ENCODE peak calls at places on chromosomes 2 and 18, in seven cellular contexts. One of them, this sample, is unnamed.

GRCh38 chr2:26811261-26811660 is 25.4 kb downstream of the CENPA start:
- DNase-seq in IMR-90: no peak
- DNase-seq in H9: no peak
- DNase-seq in neuronal stem cell: no peak
- DNase-seq in H1: no peak
- DNase-seq in mesendoderm: no peak
- DNase-seq in trophoblast cell: no peak
- DNase-seq in this sample: no peak

GRCh38 chr18:49944681-49945080 is 131.3 kb upstream of the ACAA2 start:
- DNase-seq in IMR-90: peak
- DNase-seq in H9: peak
- DNase-seq in neuronal stem cell: no peak
- DNase-seq in H1: peak
- DNase-seq in mesendoderm: peak
- DNase-seq in trophoblast cell: peak
- DNase-seq in this sample: no peak

GRCh38 chr2:151999058-151999457 is 99.8 kb downstream of the CACNB4 start:
- DNase-seq in IMR-90: peak
- DNase-seq in H9: peak
- DNase-seq in neuronal stem cell: peak
- DNase-seq in H1: no peak
- DNase-seq in mesendoderm: peak
- DNase-seq in trophoblast cell: peak
- DNase-seq in this sample: peak

GRCh38 chr18:75110846-75111415 is 98.0 kb downstream of the PTGR3 start:
- DNase-seq in IMR-90: no peak
- DNase-seq in H9: no peak
- DNase-seq in neuronal stem cell: no peak
- DNase-seq in H1: no peak
- DNase-seq in mesendoderm: no peak
- DNase-seq in trophoblast cell: no peak
- DNase-seq in this sample: no peak

GRCh38 chr2:1586251-1586945 is 157.9 kb downstream of the PXDN start:
- DNase-seq in IMR-90: no peak
- DNase-seq in H9: no peak
- DNase-seq in neuronal stem cell: no peak
- DNase-seq in H1: no peak
- DNase-seq in mesendoderm: no peak
- DNase-seq in trophoblast cell: no peak
- DNase-seq in this sample: no peak

GRCh38 chr2:183490930-183491329 is 366.7 kb downstream of the NUP35 start:
- DNase-seq in IMR-90: no peak
- DNase-seq in H9: no peak
- DNase-seq in neuronal stem cell: no peak
- DNase-seq in H1: no peak
- DNase-seq in mesendoderm: no peak
- DNase-seq in trophoblast cell: no peak
- DNase-seq in this sample: peak

GRCh38 chr2:130380096-130380934 is 24.5 kb downstream of the PTPN18 start:
- DNase-seq in IMR-90: no peak
- DNase-seq in H9: no peak
- DNase-seq in neuronal stem cell: no peak
- DNase-seq in H1: no peak
- DNase-seq in mesendoderm: peak
- DNase-seq in trophoblast cell: no peak
- DNase-seq in this sample: no peak

GRCh38 chr18:45760443-45761036 is 36.6 kb downstream of the SLC14A1 start:
- DNase-seq in IMR-90: peak
- DNase-seq in H9: no peak
- DNase-seq in neuronal stem cell: no peak
- DNase-seq in H1: no peak
- DNase-seq in mesendoderm: peak
- DNase-seq in trophoblast cell: no peak
- DNase-seq in this sample: no peak

GRCh38 chr2:157857881-157858280 is 18.2 kb downstream of the ACVR1 start:
- DNase-seq in IMR-90: peak
- DNase-seq in H9: no peak
- DNase-seq in neuronal stem cell: no peak
- DNase-seq in H1: no peak
- DNase-seq in mesendoderm: no peak
- DNase-seq in trophoblast cell: no peak
- DNase-seq in this sample: peak

GRCh38 chr2:237281900-237282306 is 132.1 kb downstream of the COL6A3 start:
- DNase-seq in IMR-90: peak
- DNase-seq in H9: no peak
- DNase-seq in neuronal stem cell: no peak
- DNase-seq in H1: no peak
- DNase-seq in mesendoderm: no peak
- DNase-seq in trophoblast cell: peak
- DNase-seq in this sample: peak

GRCh38 chr2:146477383-146477782 is 1367.4 kb upstream of the ACVR2A start:
- DNase-seq in IMR-90: no peak
- DNase-seq in H9: no peak
- DNase-seq in neuronal stem cell: no peak
- DNase-seq in H1: no peak
- DNase-seq in mesendoderm: no peak
- DNase-seq in trophoblast cell: no peak
- DNase-seq in this sample: no peak

GRCh38 chr2:221610249-221610648 is 38.1 kb upstream of the EPHA4 start:
- DNase-seq in IMR-90: no peak
- DNase-seq in H9: no peak
- DNase-seq in neuronal stem cell: no peak
- DNase-seq in H1: no peak
- DNase-seq in mesendoderm: no peak
- DNase-seq in trophoblast cell: no peak
- DNase-seq in this sample: no peak

GRCh38 chr2:3662239-3662638 is 4.2 kb downstream of the ALLC start:
- DNase-seq in IMR-90: no peak
- DNase-seq in H9: peak
- DNase-seq in neuronal stem cell: no peak
- DNase-seq in H1: peak
- DNase-seq in mesendoderm: peak
- DNase-seq in trophoblast cell: peak
- DNase-seq in this sample: no peak

GRCh38 chr2:232362174-232362913 is 16.2 kb upstream of the ALPP start:
- DNase-seq in IMR-90: no peak
- DNase-seq in H9: no peak
- DNase-seq in neuronal stem cell: no peak
- DNase-seq in H1: no peak
- DNase-seq in mesendoderm: no peak
- DNase-seq in trophoblast cell: no peak
- DNase-seq in this sample: no peak

GRCh38 chr2:46304635-46305034 is 7.4 kb downstream of the EPAS1 start:
- DNase-seq in IMR-90: no peak
- DNase-seq in H9: no peak
- DNase-seq in neuronal stem cell: no peak
- DNase-seq in H1: no peak
- DNase-seq in mesendoderm: no peak
- DNase-seq in trophoblast cell: peak
- DNase-seq in this sample: no peak

GRCh38 chr2:232545511-232546375 is 4.6 kb downstream of the TIGD1 start:
- DNase-seq in IMR-90: no peak
- DNase-seq in H9: no peak
- DNase-seq in neuronal stem cell: no peak
- DNase-seq in H1: no peak
- DNase-seq in mesendoderm: no peak
- DNase-seq in trophoblast cell: no peak
- DNase-seq in this sample: no peak

GRCh38 chr18:61713502-61713901 is 179.3 kb downstream of the RNF152 start:
- DNase-seq in IMR-90: no peak
- DNase-seq in H9: no peak
- DNase-seq in neuronal stem cell: no peak
- DNase-seq in H1: no peak
- DNase-seq in mesendoderm: no peak
- DNase-seq in trophoblast cell: no peak
- DNase-seq in this sample: no peak

GRCh38 chr2:60140180-60140579 is 413.3 kb downstream of the BCL11A start:
- DNase-seq in IMR-90: no peak
- DNase-seq in H9: no peak
- DNase-seq in neuronal stem cell: no peak
- DNase-seq in H1: no peak
- DNase-seq in mesendoderm: no peak
- DNase-seq in trophoblast cell: no peak
- DNase-seq in this sample: no peak

GRCh38 chr18:60982958-60983357 is 350.3 kb upstream of the CDH20 start:
- DNase-seq in IMR-90: no peak
- DNase-seq in H9: no peak
- DNase-seq in neuronal stem cell: no peak
- DNase-seq in H1: no peak
- DNase-seq in mesendoderm: no peak
- DNase-seq in trophoblast cell: no peak
- DNase-seq in this sample: no peak

GRCh38 chr2:238998775-238999174 is 150.9 kb downstream of the TWIST2 start:
- DNase-seq in IMR-90: no peak
- DNase-seq in H9: no peak
- DNase-seq in neuronal stem cell: no peak
- DNase-seq in H1: no peak
- DNase-seq in mesendoderm: no peak
- DNase-seq in trophoblast cell: no peak
- DNase-seq in this sample: no peak

GRCh38 chr2:111884592-111884964 is 585 bp upstream of the ANAPC1 start:
- DNase-seq in IMR-90: no peak
- DNase-seq in H9: no peak
- DNase-seq in neuronal stem cell: no peak
- DNase-seq in H1: no peak
- DNase-seq in mesendoderm: no peak
- DNase-seq in trophoblast cell: no peak
- DNase-seq in this sample: no peak

GRCh38 chr2:2828774-2829368 is 497.8 kb upstream of the MYT1L start:
- DNase-seq in IMR-90: no peak
- DNase-seq in H9: peak
- DNase-seq in neuronal stem cell: no peak
- DNase-seq in H1: no peak
- DNase-seq in mesendoderm: no peak
- DNase-seq in trophoblast cell: no peak
- DNase-seq in this sample: no peak

GRCh38 chr2:232310189-232310588 is 68.4 kb upstream of the ALPP start:
- DNase-seq in IMR-90: no peak
- DNase-seq in H9: no peak
- DNase-seq in neuronal stem cell: no peak
- DNase-seq in H1: no peak
- DNase-seq in mesendoderm: no peak
- DNase-seq in trophoblast cell: no peak
- DNase-seq in this sample: no peak

GRCh38 chr18:31931886-31932240 is 11.1 kb downstream of the TRAPPC8 start:
- DNase-seq in IMR-90: no peak
- DNase-seq in H9: no peak
- DNase-seq in neuronal stem cell: no peak
- DNase-seq in H1: no peak
- DNase-seq in mesendoderm: no peak
- DNase-seq in trophoblast cell: no peak
- DNase-seq in this sample: no peak

GRCh38 chr2:127092306-127092705 is 14.6 kb downstream of the BIN1 start:
- DNase-seq in IMR-90: no peak
- DNase-seq in H9: no peak
- DNase-seq in neuronal stem cell: no peak
- DNase-seq in H1: no peak
- DNase-seq in mesendoderm: no peak
- DNase-seq in trophoblast cell: peak
- DNase-seq in this sample: no peak
- H2BK120ac ChIP-seq in IMR-90: no peak
- H2BK120ac ChIP-seq in H9: no peak
- H2BK120ac ChIP-seq in neuronal stem cell: no peak
- H2BK120ac ChIP-seq in H1: no peak
- H2BK120ac ChIP-seq in mesendoderm: no peak
- H2BK120ac ChIP-seq in trophoblast cell: no peak
- H2BK120ac ChIP-seq in this sample: no peak

GRCh38 chr2:228690681-228691080 is 509.2 kb upstream of the SPHKAP start:
- DNase-seq in IMR-90: no peak
- DNase-seq in H9: no peak
- DNase-seq in neuronal stem cell: no peak
- DNase-seq in H1: no peak
- DNase-seq in mesendoderm: no peak
- DNase-seq in trophoblast cell: no peak
- DNase-seq in this sample: no peak

GRCh38 chr2:228688007-228688645 is 506.6 kb upstream of the SPHKAP start:
- DNase-seq in IMR-90: peak
- DNase-seq in H9: no peak
- DNase-seq in neuronal stem cell: no peak
- DNase-seq in H1: no peak
- DNase-seq in mesendoderm: no peak
- DNase-seq in trophoblast cell: no peak
- DNase-seq in this sample: peak

GRCh38 chr2:228689049-228689448 is 507.6 kb upstream of the SPHKAP start:
- DNase-seq in IMR-90: no peak
- DNase-seq in H9: peak
- DNase-seq in neuronal stem cell: peak
- DNase-seq in H1: peak
- DNase-seq in mesendoderm: peak
- DNase-seq in trophoblast cell: peak
- DNase-seq in this sample: peak
- H3K23ac ChIP-seq in IMR-90: no peak
- H3K23ac ChIP-seq in H9: no peak
- H3K23ac ChIP-seq in neuronal stem cell: no peak
- H3K23ac ChIP-seq in H1: no peak
- H3K23ac ChIP-seq in mesendoderm: no peak
- H3K23ac ChIP-seq in trophoblast cell: no peak
- H3K23ac ChIP-seq in this sample: no peak

DNA sequence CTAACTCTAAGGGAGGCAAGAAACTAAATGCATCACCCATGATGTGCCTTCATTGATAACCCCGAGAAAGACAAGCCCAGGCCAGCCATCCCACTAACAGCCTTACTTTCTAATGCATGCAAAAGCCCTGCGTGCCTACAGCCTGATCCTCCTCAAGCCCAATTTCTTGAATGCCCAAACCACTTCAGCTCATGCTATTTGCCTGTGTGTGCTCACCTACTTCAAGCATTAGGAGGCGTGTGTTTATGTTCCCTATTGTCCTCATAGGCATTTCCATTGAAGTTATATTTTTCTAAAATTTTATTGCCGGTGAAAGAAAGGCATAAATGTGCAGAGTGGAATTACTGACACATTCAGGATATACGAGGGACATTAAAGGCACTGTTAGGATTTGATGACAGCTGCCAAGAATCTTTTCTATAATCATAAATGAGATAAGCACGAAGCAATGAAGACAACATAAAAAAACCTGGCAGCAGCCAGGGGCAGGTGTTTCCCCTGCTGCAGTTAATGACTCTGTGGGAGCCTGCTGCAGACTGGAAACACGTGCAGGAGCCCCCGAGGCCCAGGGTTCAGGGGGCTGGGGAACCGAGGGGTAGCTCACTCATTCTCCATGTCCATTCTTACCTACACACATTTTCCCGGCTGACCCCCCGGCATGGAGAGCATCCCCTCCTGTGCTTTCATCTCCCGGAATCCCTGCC is 292.2 kb upstream of the SIX2 start:
- DNase-seq in IMR-90: no peak
- DNase-seq in H9: no peak
- DNase-seq in neuronal stem cell: no peak
- DNase-seq in H1: no peak
- DNase-seq in mesendoderm: no peak
- DNase-seq in trophoblast cell: no peak
- DNase-seq in this sample: no peak
- H2BK120ac ChIP-seq in IMR-90: no peak
- H2BK120ac ChIP-seq in H9: no peak
- H2BK120ac ChIP-seq in neuronal stem cell: no peak
- H2BK120ac ChIP-seq in H1: no peak
- H2BK120ac ChIP-seq in mesendoderm: no peak
- H2BK120ac ChIP-seq in trophoblast cell: no peak
- H2BK120ac ChIP-seq in this sample: no peak

GRCh38 chr2:224937887-224938286 is 104.4 kb downstream of the DOCK10 start:
- DNase-seq in IMR-90: no peak
- DNase-seq in H9: no peak
- DNase-seq in neuronal stem cell: no peak
- DNase-seq in H1: no peak
- DNase-seq in mesendoderm: no peak
- DNase-seq in trophoblast cell: no peak
- DNase-seq in this sample: no peak
- H3K23ac ChIP-seq in IMR-90: no peak
- H3K23ac ChIP-seq in H9: no peak
- H3K23ac ChIP-seq in neuronal stem cell: no peak
- H3K23ac ChIP-seq in H1: no peak
- H3K23ac ChIP-seq in mesendoderm: no peak
- H3K23ac ChIP-seq in trophoblast cell: no peak
- H3K23ac ChIP-seq in this sample: no peak

This sample was measured in mesenchymal stem cell.